ENCODE peak calls at places on chromosomes 1 and 21, in five cellular contexts. E, H, Y, N and I are unnamed samples.
A peak's percentile ranks its signal among the peaks of the same experiment; 100 is the strongest.

GRCh38 chr1:247295746-247296145 is 35.9 kb downstream of the ZNF496 start:
- DNase-seq in E (no peak), H (no peak), Y (no peak), N (no peak), I (no peak)

GRCh38 chr1:234782057-234782800 is 172.3 kb upstream of the IRF2BP2 start:
- DNase-seq in E (no peak), H (no peak), Y (no peak), N (no peak), I (no peak)

GRCh38 chr1:17119076-17119743 is at the start of gene PADI2:
- DNase-seq in E (peak; percentile 34), H (peak; percentile 97), Y (no peak), N (no peak), I (peak; percentile 88)

GRCh38 chr1:68120136-68120791 is 69.8 kb upstream of the DIRAS3 start:
- DNase-seq in E (peak; percentile 69), H (peak; percentile 67), Y (no peak), N (peak; percentile 60), I (peak; percentile 71)

GRCh38 chr1:1782399-1783221 is 4.3 kb upstream of the NADK start:
- DNase-seq in E (no peak), H (peak; percentile 61), Y (no peak), N (peak; percentile 57), I (peak; percentile 65)

GRCh38 chr1:52572387-52572786 is 19.5 kb upstream of the TUT4 start:
- DNase-seq in E (no peak), H (no peak), Y (no peak), N (no peak), I (no peak)

GRCh38 chr1:60894121-60894520 is 188.2 kb upstream of the NFIA start:
- DNase-seq in E (no peak), H (no peak), Y (no peak), N (no peak), I (no peak)

GRCh38 chr21:46083271-46084040 is 14.5 kb upstream of the COL6A2 start:
- DNase-seq in E (no peak), H (no peak), Y (no peak), N (no peak), I (no peak)

GRCh38 chr1:205387845-205388244 is 31.1 kb upstream of the KLHDC8A start:
- DNase-seq in E (no peak), H (no peak), Y (no peak), N (no peak), I (no peak)

GRCh38 chr1:155514582-155515187 is 47.9 kb downstream of the ASH1L start:
- DNase-seq in E (no peak), H (no peak), Y (no peak), N (no peak), I (no peak)

GRCh38 chr1:65825736-65826135 is 33.0 kb downstream of the PDE4B start:
- DNase-seq in E (no peak), H (no peak), Y (no peak), N (no peak), I (no peak)

GRCh38 chr21:37645848-37646247 is 270.4 kb downstream of the KCNJ6 start:
- DNase-seq in E (no peak), H (no peak), Y (no peak), N (no peak), I (no peak)

GRCh38 chr1:36359383-36359782 is 26.3 kb downstream of the STK40 start:
- DNase-seq in E (no peak), H (no peak), Y (no peak), N (no peak), I (no peak)

GRCh38 chr1:109971559-109971958 is 13.0 kb upstream of the AHCYL1 start:
- DNase-seq in E (no peak), H (no peak), Y (no peak), N (no peak), I (no peak)

GRCh38 chr21:37564341-37564923 is 197.9 kb downstream of the DYRK1A start:
- DNase-seq in E (peak; percentile 98), H (peak; percentile 80), Y (no peak), N (peak; percentile 60), I (peak; percentile 95)

GRCh38 chr1:118987431-118988185 is 535 bp downstream of the TBX15 start:
- DNase-seq in E (no peak), H (no peak), Y (no peak), N (no peak), I (no peak)

GRCh38 chr1:37620707-37621106 is 14.0 kb downstream of the RSPO1 start:
- DNase-seq in E (no peak), H (no peak), Y (no peak), N (no peak), I (no peak)

GRCh38 chr1:196387766-196388165 is 220.5 kb downstream of the KCNT2 start:
- DNase-seq in E (no peak), H (no peak), Y (no peak), N (no peak), I (no peak)

GRCh38 chr1:55289042-55289441 is 73.9 kb upstream of the USP24 start:
- DNase-seq in E (no peak), H (no peak), Y (no peak), N (no peak), I (no peak)

GRCh38 chr1:55289614-55290013 is 74.5 kb upstream of the USP24 start:
- DNase-seq in E (no peak), H (no peak), Y (no peak), N (no peak), I (no peak)

GRCh38 chr1:55288245-55288644 is 73.1 kb upstream of the USP24 start:
- DNase-seq in E (no peak), H (no peak), Y (no peak), N (no peak), I (no peak)

GRCh38 chr1:55286851-55287602 is 71.9 kb upstream of the USP24 start:
- DNase-seq in E (no peak), H (no peak), Y (no peak), N (no peak), I (no peak)

GRCh38 chr1:55287732-55288131 is 72.6 kb upstream of the USP24 start:
- DNase-seq in E (no peak), H (no peak), Y (no peak), N (no peak), I (no peak)
- TF ChIP-seq JUND in E (no peak), H (no peak), Y (no peak), N (no peak), I (no peak)

DNA sequence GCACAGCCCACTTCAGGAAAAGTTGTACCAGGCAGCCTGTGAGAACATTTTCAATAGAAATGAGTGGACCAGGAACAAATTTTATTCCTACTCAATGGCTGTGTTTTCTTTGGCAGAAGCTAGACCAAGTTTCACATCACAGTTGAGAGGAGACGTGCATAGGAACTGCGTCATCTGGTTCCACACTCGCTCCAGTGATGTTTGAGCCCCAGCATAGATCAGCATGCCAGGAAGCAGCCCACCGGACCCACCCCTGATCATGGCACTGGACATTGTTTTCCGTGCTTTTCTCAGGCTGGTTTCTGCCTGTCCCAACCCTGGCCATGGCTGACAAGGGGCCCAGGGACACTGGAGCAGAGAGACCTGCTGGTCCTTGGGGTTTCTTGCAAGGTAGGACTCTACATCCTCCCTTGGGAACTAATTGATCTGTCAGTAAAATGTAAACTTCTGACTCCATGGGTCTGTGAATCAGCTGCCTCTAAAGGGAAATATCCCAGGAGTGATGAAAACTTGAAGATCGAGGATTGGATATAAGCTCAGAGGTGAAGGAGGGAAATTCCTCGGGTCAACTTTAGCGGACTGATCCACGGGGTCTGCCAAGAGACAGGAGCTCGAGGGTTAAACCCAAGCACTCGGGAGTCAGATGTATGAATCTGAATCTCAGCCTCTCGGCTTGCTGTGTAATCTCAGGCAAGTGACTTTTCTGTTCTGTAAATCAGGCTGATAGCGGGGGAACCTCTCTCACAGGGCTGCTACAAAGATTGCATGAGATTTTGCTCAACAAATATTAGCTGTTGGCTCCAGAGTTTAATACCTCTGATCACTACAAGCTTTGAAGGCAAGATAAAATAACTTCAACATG is 35.7 kb downstream of the NEK2 start:
- DNase-seq in E (no peak), H (no peak), Y (no peak), N (peak; percentile 78), I (no peak)
- TF ChIP-seq JUND in E (no peak), H (no peak), Y (no peak), N (no peak), I (no peak)

GRCh38 chr21:17089121-17089520 is 423.7 kb upstream of the CXADR start:
- DNase-seq in E (no peak), H (no peak), Y (no peak), N (no peak), I (no peak)

GRCh38 chr21:17083084-17083483 is 429.8 kb upstream of the CXADR start:
- DNase-seq in E (no peak), H (no peak), Y (no peak), N (no peak), I (no peak)

DNA sequence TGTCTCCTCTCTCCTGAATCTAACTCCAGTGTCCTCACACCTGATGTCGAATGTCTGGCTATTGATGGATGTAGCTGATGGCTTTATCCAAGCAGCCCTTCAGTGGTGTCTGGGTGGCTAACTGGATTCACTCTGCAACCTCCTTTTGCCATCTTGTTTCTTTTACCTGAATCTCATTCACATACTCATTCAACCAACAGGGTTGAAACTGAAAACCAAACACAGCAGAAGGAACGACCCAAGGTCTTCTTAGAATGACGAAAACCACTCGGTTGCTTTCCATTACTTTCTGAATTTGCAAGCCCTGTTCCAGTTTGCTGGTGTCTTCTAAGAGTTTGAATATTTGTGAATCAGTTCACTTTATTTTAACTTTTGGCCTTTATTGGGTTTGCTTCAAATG is 424.3 kb upstream of the CXADR start:
- DNase-seq in E (no peak), H (no peak), Y (no peak), N (no peak), I (no peak)
- TF ChIP-seq JUND in E (no peak), H (no peak), Y (no peak), N (no peak), I (no peak)

DNA sequence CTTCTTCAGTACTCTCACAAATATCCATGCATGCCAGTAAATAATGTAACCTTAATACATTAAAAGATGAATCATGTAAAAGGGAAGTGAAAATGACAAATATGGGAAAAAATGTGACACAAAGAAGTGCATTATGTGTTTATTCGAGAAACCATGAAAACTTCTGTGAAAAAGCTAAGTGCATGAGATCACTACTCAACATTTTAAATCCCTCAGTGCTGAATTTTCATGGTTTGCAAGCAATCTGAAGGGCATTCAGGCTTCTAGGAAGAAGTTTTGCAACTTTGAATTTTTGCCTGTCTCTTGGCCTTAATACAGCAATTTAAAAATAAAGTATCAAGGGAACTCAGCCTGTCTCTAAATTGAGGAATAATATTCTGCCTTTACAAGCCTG is 78.2 kb downstream of the MAP3K7CL start:
- DNase-seq in E (no peak), H (no peak), Y (no peak), N (no peak), I (no peak)
- TF ChIP-seq JUND in E (no peak), H (no peak), Y (no peak), N (no peak), I (no peak)

GRCh38 chr1:195335541-195335940 is 1272.7 kb downstream of the KCNT2 start:
- DNase-seq in E (no peak), H (no peak), Y (no peak), N (no peak), I (no peak)
- TF ChIP-seq JUND in E (no peak), H (no peak), Y (no peak), N (no peak), I (no peak)